ENCODE peak calls at places on chromosome 22, in nine cellular contexts. J is BE2C, P is HCT116, I is lung, Y is ascending aorta, K is lower lobe of right lung, G is colonic mucosa, S is GM12878, B is right lobe of liver. T is an unnamed sample.

GRCh38 chr22:37480387-37481346 is 5.5 kb downstream of the MFNG start:
- DNase-seq in G (no peak), S (no peak), Y (no peak), K (no peak), I (no peak), B (no peak), P (no peak), J (no peak), T (no peak)

GRCh38 chr22:30803679-30804078 is 109.0 kb downstream of the OSBP2 start:
- DNase-seq in S (no peak), G (no peak), B (no peak), Y (no peak), K (no peak), P (no peak), J (no peak), I (no peak), T (no peak)

GRCh38 chr22:41271787-41272186 is 14.2 kb downstream of the RANGAP1 start:
- DNase-seq in S (no peak), B (no peak), P (no peak), G (no peak), J (no peak), Y (no peak), K (no peak), I (no peak), T (no peak)

GRCh38 chr22:38741166-38741565 is 14.6 kb downstream of the SUN2 start:
- DNase-seq in Y (no peak), P (no peak), B (no peak), G (no peak), S (no peak), K (no peak), I (no peak), J (no peak), T (no peak)

GRCh38 chr22:33544707-33545106 is 375.6 kb downstream of the LARGE1 start:
- DNase-seq in I (no peak), J (no peak), B (no peak), K (no peak), Y (no peak), S (no peak), P (no peak), G (no peak), T (no peak)

GRCh38 chr22:17779286-17780115 is 5.2 kb upstream of the BID start:
- DNase-seq in I (no peak), K (no peak), P (no peak), B (no peak), S (peak; percentile 83), J (peak; percentile 53), G (no peak), Y (no peak), T (peak; percentile 85)

GRCh38 chr22:38941488-38941987 is 15.9 kb upstream of the APOBEC3A start:
- DNase-seq in S (peak; percentile 88), Y (no peak), J (no peak), G (no peak), K (peak; percentile 78), B (no peak), I (peak; percentile 60), P (no peak), T (peak; percentile 77)

GRCh38 chr22:43090130-43090789 is 1.1 kb upstream of the TTLL1 start:
- DNase-seq in S (peak; percentile 46), G (peak; percentile 60), Y (no peak), J (peak; percentile 66), B (peak; percentile 63), P (peak; percentile 90), K (peak; percentile 62), I (peak; percentile 48), T (peak; percentile 38)

GRCh38 chr22:48522271-48522670 is 1305.4 kb downstream of the BRD1 start:
- DNase-seq in P (no peak), G (no peak), B (no peak), K (no peak), I (no peak), Y (no peak), S (no peak), J (no peak), T (no peak)

GRCh38 chr22:48523761-48524160 is 1303.9 kb downstream of the BRD1 start:
- DNase-seq in I (no peak), S (no peak), K (no peak), G (no peak), P (no peak), Y (no peak), B (no peak), J (no peak), T (no peak)

GRCh38 chr22:48523091-48523490 is 1304.6 kb downstream of the BRD1 start:
- DNase-seq in G (no peak), B (no peak), J (no peak), K (no peak), I (no peak), Y (no peak), P (no peak), S (no peak), T (no peak)

GRCh38 chr22:48520207-48520606 is 1307.5 kb downstream of the BRD1 start:
- DNase-seq in J (no peak), Y (no peak), K (no peak), I (no peak), G (no peak), P (no peak), B (no peak), S (no peak), T (no peak)

DNA sequence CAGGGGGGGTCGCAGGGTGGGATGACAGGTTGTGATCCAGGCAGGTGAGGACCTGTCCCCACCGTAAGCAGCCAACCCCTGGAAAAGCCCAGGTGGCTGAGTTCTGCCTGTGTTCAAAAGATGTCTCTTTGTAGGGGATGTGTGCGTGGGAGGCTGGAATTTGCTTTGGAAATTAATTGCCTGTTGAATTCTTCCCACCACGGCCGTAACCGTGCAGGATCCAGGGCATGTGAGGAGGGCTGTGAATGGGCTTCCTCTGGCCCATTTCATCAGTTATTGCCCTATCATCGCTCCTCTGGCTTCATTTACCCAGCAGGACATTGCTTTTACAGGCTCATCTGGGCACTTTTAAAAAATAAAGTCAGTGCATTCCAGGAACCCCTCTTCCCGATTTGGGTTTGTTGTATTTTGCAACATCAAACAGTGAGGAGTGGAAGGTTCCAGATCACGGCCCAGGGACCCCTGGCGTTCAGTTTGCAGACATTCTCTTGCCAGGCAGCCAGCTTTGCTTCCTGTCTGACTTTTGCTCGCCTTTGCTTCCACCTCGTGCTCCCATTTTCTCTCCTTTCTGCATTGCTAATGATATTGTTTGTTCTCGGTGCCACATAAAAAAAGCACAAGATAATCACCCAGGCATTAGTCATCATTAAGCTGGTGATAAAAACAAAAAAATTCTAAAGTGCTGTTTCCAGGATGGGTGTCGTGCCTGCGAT is 1306.6 kb downstream of the BRD1 start:
- DNase-seq in Y (no peak), G (no peak), P (no peak), I (no peak), K (no peak), S (no peak), J (no peak), B (no peak), T (no peak)
- TF ChIP-seq CTCF in Y (no peak), G (no peak), P (no peak), I (no peak), K (no peak), S (no peak), J (no peak), B (no peak), T (no peak)

GRCh38 chr22:29308148-29308790 is 1.8 kb downstream of the GAS2L1 start:
- DNase-seq in Y (no peak), J (no peak), I (no peak), P (no peak), S (no peak), G (no peak), K (no peak), B (no peak), T (no peak)
- H3K4me3 ChIP-seq in Y (peak overlapping the region; percentile 99), J (no peak overlapping the region), I (peak overlapping the region; percentile 76), P (peak overlapping the region; percentile 74), S (no peak overlapping the region), G (no peak overlapping the region), K (peak overlapping the region; percentile 91), B (no peak overlapping the region), T (no peak overlapping the region)

DNA sequence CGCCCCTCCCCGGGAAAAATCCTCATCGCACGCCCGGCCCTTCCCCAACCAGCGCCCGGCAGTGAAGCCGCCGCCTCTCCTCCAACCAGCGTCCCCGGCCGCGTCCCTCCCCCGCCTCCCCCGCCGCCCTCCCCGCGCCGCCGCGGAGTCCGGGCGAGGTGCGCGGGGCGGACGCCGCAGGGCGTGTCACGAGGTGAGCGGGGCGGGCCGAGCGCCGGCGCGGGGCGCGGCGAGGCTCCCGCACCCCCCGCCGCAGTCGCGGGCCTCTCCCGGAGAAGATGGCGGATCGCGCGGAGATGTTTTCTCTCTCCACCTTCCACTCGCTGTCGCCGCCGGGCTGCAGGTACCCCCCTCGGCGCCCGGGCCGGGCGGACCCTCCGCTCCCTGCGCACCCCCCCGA is at the start of gene MAPK8IP2:
- DNase-seq in K (no peak), Y (no peak), J (peak; percentile 78), P (no peak), G (no peak), B (no peak), S (no peak), I (no peak), T (no peak)
- H3K27me3 ChIP-seq in K (peaks cover 64% of the 10 kb centered on the region), Y (peaks cover 16% of the 10 kb centered on the region), J (no peaks in the 10 kb centered on the region), P (no peaks in the 10 kb centered on the region), G (peaks cover 45% of the 10 kb centered on the region), B (peaks cover 6% of the 10 kb centered on the region), S (peaks cover 6% of the 10 kb centered on the region), I (peaks cover 22% of the 10 kb centered on the region), T (peaks cover 3% of the 10 kb centered on the region)

GRCh38 chr22:20259336-20259705 is 8.8 kb downstream of the RTN4R start:
- DNase-seq in I (no peak), K (no peak), Y (no peak), B (no peak), S (no peak), P (no peak), G (no peak), J (no peak), T (no peak)

GRCh38 chr22:20256562-20257473 is 11.3 kb downstream of the RTN4R start:
- DNase-seq in B (no peak), P (no peak), K (no peak), I (no peak), S (no peak), G (no peak), J (peak; percentile 67), Y (no peak), T (no peak)

GRCh38 chr22:20257474-20258299 is 10.4 kb downstream of the RTN4R start:
- DNase-seq in G (no peak), S (no peak), K (no peak), B (no peak), Y (no peak), J (no peak), P (no peak), I (no peak), T (no peak)

GRCh38 chr22:20260071-20260722 is 7.9 kb downstream of the RTN4R start:
- DNase-seq in P (no peak), Y (no peak), K (no peak), S (no peak), G (no peak), I (no peak), B (no peak), J (no peak), T (no peak)

DNA sequence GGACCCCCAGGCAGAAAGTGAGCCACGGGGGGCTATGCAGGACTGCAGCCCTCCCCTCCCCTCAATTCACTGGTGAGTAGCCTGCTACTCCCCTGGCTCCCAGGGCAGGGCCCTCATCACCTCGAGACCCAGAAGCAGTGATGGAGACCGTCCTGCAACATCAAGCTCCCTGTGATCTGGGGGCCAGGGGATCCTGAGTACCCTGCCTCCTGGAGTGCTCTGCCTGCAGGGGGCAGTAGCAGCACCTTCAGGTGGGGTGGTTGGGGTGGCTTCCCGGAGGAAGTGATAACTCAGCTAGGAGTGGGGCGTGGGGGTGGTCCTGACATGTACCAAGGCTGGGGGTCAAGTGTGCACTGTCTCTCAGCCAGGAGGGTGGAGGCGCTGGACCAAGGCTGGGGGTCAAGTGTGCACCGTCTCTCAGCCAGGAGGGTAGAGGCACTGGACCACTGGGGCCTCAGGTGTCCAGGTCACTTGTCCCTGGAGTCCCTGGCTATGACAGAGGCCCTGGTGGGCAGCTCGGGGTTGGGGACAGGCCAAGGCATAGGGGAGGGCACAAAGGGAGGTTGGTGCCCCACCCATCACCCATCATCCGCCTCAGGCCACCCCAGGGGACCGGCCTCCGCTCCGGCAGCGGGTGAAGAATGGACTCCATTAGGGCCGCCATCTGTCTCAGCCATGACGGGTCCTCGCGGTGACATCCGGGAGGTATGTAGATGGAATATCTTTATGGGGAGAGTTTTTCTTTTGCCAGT is 9.4 kb downstream of the RTN4R start:
- DNase-seq in P (no peak), I (no peak), K (no peak), J (no peak), Y (no peak), B (no peak), G (no peak), S (no peak), T (no peak)
- TF ChIP-seq CTCF in P (peak; percentile 57), I (no peak), K (no peak), J (peak; percentile 43), Y (no peak), B (peak; percentile 23), G (no peak), S (peak; percentile 17), T (peak; percentile 69)

T was measured in GM06990.